ENCODE peak calls at places on chromosomes 5 and 9, in seven cellular contexts. P is IMR-90, S is HCT116, L is GM12878, D is HepG2, T is K562, O is H1. C is an unnamed sample.

GRCh38 chr5:96121362-96121761 is 159.7 kb upstream of the ELL2 start:
- DNase-seq in T (no peak), L (no peak), O (no peak), S (no peak), P (no peak), D (no peak), C (no peak)

GRCh38 chr9:99143661-99144060 is 38.7 kb downstream of the TGFBR1 start:
- DNase-seq in P (no peak), D (no peak), T (no peak), L (no peak), O (no peak), S (no peak), C (no peak)

GRCh38 chr5:72525816-72526215 is 18.6 kb upstream of the ZNF366 start:
- DNase-seq in T (no peak), S (no peak), D (no peak), P (peak), L (no peak), O (no peak), C (no peak)

GRCh38 chr5:32482193-32482592 is 37.7 kb upstream of the ZFR start:
- DNase-seq in P (no peak), D (no peak), T (no peak), O (no peak), S (no peak), L (no peak), C (no peak)

GRCh38 chr5:38650540-38651275 is 94.3 kb upstream of the LIFR start:
- DNase-seq in L (no peak), P (peak), O (no peak), S (no peak), T (no peak), D (no peak), C (no peak)

GRCh38 chr9:27408523-27408922 is 111.6 kb upstream of the EQTN start:
- DNase-seq in T (no peak), S (no peak), L (no peak), D (no peak), P (no peak), O (no peak), C (peak)

GRCh38 chr5:135048930-135049329 is 14.9 kb upstream of the PITX1 start:
- DNase-seq in D (no peak), L (no peak), O (no peak), T (no peak), P (no peak), S (no peak), C (no peak)

GRCh38 chr9:11471321-11471720 is 858.5 kb upstream of the PTPRD start:
- DNase-seq in P (no peak), L (no peak), S (no peak), O (no peak), T (no peak), D (no peak), C (no peak)

GRCh38 chr9:26159575-26160392 is 481.5 kb upstream of the TUSC1 start:
- DNase-seq in D (no peak), S (no peak), O (no peak), T (no peak), P (peak), L (no peak), C (no peak)

GRCh38 chr5:88785396-88786216 is 97.4 kb downstream of the MEF2C start:
- DNase-seq in D (no peak), S (peak), O (no peak), L (peak), P (peak), T (no peak), C (peak)

GRCh38 chr5:89728750-89729149 is 680.8 kb downstream of the CETN3 start:
- DNase-seq in O (no peak), D (no peak), P (peak), S (no peak), L (no peak), T (no peak), C (no peak)

GRCh38 chr5:42943931-42944631 is 96.0 kb downstream of the ANXA2R start:
- DNase-seq in P (peak), D (no peak), L (no peak), T (no peak), O (peak), S (no peak), C (no peak)

GRCh38 chr5:154368041-154368800 is 77.6 kb upstream of the SAP30L start:
- DNase-seq in O (no peak), L (no peak), D (peak), T (no peak), S (peak), P (peak), C (peak)

GRCh38 chr5:93355691-93356090 is 225.3 kb downstream of the NR2F1-AS1 start:
- DNase-seq in T (no peak), O (no peak), S (no peak), D (no peak), L (no peak), P (no peak), C (no peak)

GRCh38 chr5:154242964-154243376 is 52.4 kb downstream of the GALNT10 start:
- DNase-seq in D (no peak), P (no peak), O (no peak), S (no peak), L (peak), T (no peak), C (no peak)

GRCh38 chr5:72818866-72819534 is 2.5 kb downstream of the TNPO1 start:
- DNase-seq in O (peak), L (no peak), D (peak), P (peak), S (peak), T (peak), C (peak)

GRCh38 chr9:121916008-121916407 is 177.1 kb downstream of the TTLL11 start:
- DNase-seq in O (no peak), P (peak), L (no peak), D (no peak), T (no peak), S (no peak), C (no peak)

GRCh38 chr9:116152941-116153764 is 438 bp upstream of the PAPPA start:
- DNase-seq in O (no peak), S (no peak), D (no peak), T (no peak), L (no peak), P (peak), C (peak)

GRCh38 chr9:112694910-112695555 is 22.9 kb downstream of the INIP start:
- DNase-seq in L (no peak), T (no peak), O (no peak), P (no peak), D (no peak), S (no peak), C (no peak)

GRCh38 chr5:1747803-1748085 is 51.9 kb downstream of the MRPL36 start:
- DNase-seq in T (no peak), L (no peak), O (no peak), S (no peak), D (no peak), P (no peak), C (no peak)

GRCh38 chr5:111299067-111299481 is 74.9 kb downstream of the CAMK4 start:
- DNase-seq in D (peak), P (no peak), T (no peak), L (no peak), O (no peak), S (no peak), C (no peak)

GRCh38 chr5:88045931-88046461 is 222.6 kb downstream of the TMEM161B start:
- DNase-seq in O (no peak), T (no peak), L (no peak), D (no peak), S (no peak), P (no peak), C (no peak)

GRCh38 chr9:77386187-77386586 is 208.9 kb downstream of the VPS13A start:
- DNase-seq in T (no peak), D (no peak), P (peak), O (no peak), L (no peak), S (no peak), C (no peak)

GRCh38 chr9:117929873-117930272 is 225.7 kb downstream of the TLR4 start:
- DNase-seq in T (no peak), S (no peak), D (no peak), P (no peak), O (no peak), L (no peak), C (no peak)

GRCh38 chr5:88660947-88661869 is 221.8 kb downstream of the MEF2C start:
- DNase-seq in L (no peak), O (peak), D (no peak), S (peak), T (peak), P (peak), C (peak)

GRCh38 chr5:946720-947625 is 54.3 kb downstream of the TRIP13 start:
- DNase-seq in T (no peak), L (no peak), S (no peak), D (no peak), P (no peak), O (peak), C (no peak)

GRCh38 chr9:121333950-121334773 is 35.9 kb downstream of the STOM start:
- DNase-seq in T (peak), S (no peak), O (no peak), D (no peak), P (no peak), L (no peak), C (no peak)

GRCh38 chr5:75623846-75624245 is 12.6 kb downstream of the ANKDD1B start:
- DNase-seq in P (peak), L (no peak), O (no peak), T (no peak), S (no peak), D (no peak), C (no peak)

GRCh38 chr9:127980056-127980705 is 608 bp downstream of the EEIG1 start:
- DNase-seq in D (no peak), O (peak), L (no peak), P (no peak), T (peak), S (no peak), C (no peak)

GRCh38 chr9:95854386-95855015 is 21.0 kb upstream of the ERCC6L2 start:
- DNase-seq in O (no peak), L (no peak), D (no peak), P (peak), T (no peak), S (no peak), C (no peak)

GRCh38 chr5:40001796-40002195 is 577.0 kb upstream of the DAB2 start:
- DNase-seq in D (no peak), T (no peak), O (no peak), L (no peak), S (no peak), P (no peak), C (no peak)

GRCh38 chr5:39992617-39993203 is 567.9 kb upstream of the DAB2 start:
- DNase-seq in O (no peak), S (no peak), L (no peak), T (no peak), P (no peak), D (no peak), C (no peak)

GRCh38 chr5:39995990-39996389 is 571.2 kb upstream of the DAB2 start:
- DNase-seq in P (no peak), O (no peak), L (no peak), T (no peak), S (no peak), D (no peak), C (no peak)

GRCh38 chr5:39998518-39998917 is 573.7 kb upstream of the DAB2 start:
- DNase-seq in O (no peak), L (no peak), T (no peak), S (no peak), P (no peak), D (no peak), C (no peak)
- TF ChIP-seq RAD21 in O (no peak), L (no peak), T (no peak), S (no peak), P (no peak), D (no peak), C (no peak)

DNA sequence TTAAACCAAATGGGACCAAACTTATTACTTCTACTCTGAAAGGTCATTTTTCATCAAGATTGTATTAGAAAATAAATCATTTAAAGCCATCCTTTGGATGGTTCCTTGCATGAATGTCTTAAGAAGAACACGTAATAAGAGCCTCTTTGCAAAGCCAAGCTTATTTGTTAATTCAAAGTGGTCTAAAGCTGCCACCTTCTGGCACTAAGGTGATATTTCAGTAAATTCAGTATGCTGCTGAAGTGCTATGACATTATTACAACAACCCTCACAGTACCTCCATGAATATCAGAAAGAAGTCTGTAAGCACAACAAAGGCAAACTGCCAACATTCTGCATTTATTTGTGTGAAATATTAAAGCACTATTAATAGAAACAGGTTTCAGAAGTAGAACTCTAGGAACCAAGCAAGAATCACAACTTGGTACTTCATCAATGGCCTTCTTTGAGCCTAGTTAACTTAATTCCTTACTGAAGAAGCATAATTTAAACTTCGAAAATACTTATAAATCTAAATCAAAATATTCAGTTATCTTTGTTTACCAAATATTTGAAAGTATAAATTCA is 53.1 kb upstream of the TYRP1 start:
- DNase-seq in P (peak), S (peak), D (peak), T (no peak), L (no peak), O (no peak), C (peak)
- TF ChIP-seq RAD21 in P (peak), S (peak), D (no peak), T (no peak), L (peak), O (peak), C (peak)

DNA sequence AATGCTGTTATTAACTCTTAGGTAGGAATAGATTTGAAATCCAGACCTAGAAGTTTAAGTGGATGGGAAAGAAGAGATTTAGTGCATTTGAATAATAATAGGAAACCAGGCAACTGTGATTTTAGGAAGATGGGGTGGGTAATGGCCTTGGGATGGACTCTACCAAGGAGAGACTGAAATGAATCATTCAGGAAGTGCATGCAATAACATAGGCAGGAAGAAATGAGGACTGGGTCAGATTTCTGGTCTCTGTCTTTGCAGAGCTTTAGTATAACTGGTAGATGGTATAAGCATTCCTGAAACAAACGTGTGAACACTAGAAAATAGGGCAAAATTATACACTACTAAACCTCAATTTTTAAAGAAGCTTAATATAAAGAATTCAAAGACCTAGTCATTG is 274.4 kb upstream of the CLINT1 start:
- DNase-seq in D (no peak), L (no peak), S (no peak), O (no peak), T (no peak), P (no peak), C (no peak)
- TF ChIP-seq RAD21 in D (no peak), L (no peak), S (no peak), O (no peak), T (no peak), P (no peak), C (no peak)

GRCh38 chr5:176844706-176845391 is 34.5 kb downstream of the UNC5A start:
- DNase-seq in P (peak), S (no peak), T (no peak), L (no peak), D (no peak), O (no peak), C (no peak)
- TF ChIP-seq RAD21 in P (no peak), S (no peak), T (no peak), L (no peak), D (no peak), O (no peak), C (no peak)

GRCh38 chr9:120091206-120091605 is 488.8 kb downstream of the CDK5RAP2 start:
- DNase-seq in P (no peak), T (no peak), D (no peak), L (no peak), S (no peak), O (no peak), C (no peak)
- TF ChIP-seq RAD21 in P (no peak), T (no peak), D (no peak), L (no peak), S (no peak), O (no peak), C (no peak)